ENCODE peak calls at places on chromosome 1, in four cellular contexts. C is HepG2, V is K562, S is GM12878. M is an unnamed sample.

GRCh38 chr1:204751883-204752687 is 66.5 kb upstream of the LRRN2 start:
- DNase-seq in C (peak; percentile 31), V (peak; percentile 72), S (no peak), M (peak; percentile 73)

GRCh38 chr1:109611308-109611950 is 8.0 kb downstream of the GNAT2 start:
- DNase-seq in C (no peak), V (no peak), S (no peak), M (no peak)

GRCh38 chr1:76942549-76942948 is 75.3 kb downstream of the ST6GALNAC5 start:
- DNase-seq in C (no peak), V (no peak), S (no peak), M (no peak)

GRCh38 chr1:204130989-204131892 is 20.6 kb downstream of the ETNK2 start:
- DNase-seq in C (no peak), V (no peak), S (no peak), M (no peak)

GRCh38 chr1:43068911-43069310 is 103.2 kb downstream of the EBNA1BP2 start:
- DNase-seq in C (no peak), V (no peak), S (no peak), M (no peak)

GRCh38 chr1:241391926-241392710 is 35.1 kb upstream of the RGS7 start:
- DNase-seq in C (no peak), V (no peak), S (no peak), M (no peak)

GRCh38 chr1:180816132-180816531 is 96.6 kb upstream of the KIAA1614 start:
- DNase-seq in C (no peak), V (no peak), S (no peak), M (peak; percentile 39)

GRCh38 chr1:153963850-153964331 is 554 bp upstream of the SLC39A1 start:
- DNase-seq in C (peak; percentile 52), V (no peak), S (no peak), M (peak; percentile 83)

GRCh38 chr1:156420209-156421061 is 51.4 kb downstream of the RHBG start:
- DNase-seq in C (no peak), V (peak; percentile 57), S (no peak), M (peak; percentile 64)

GRCh38 chr1:57916034-57916433 is 492.2 kb upstream of the DAB1 start:
- DNase-seq in C (no peak), V (no peak), S (no peak), M (no peak)
- TF ChIP-seq TCF7 in C (no peak), V (no peak), S (no peak), M (no peak)

GRCh38 chr1:8438449-8438848 is 120.5 kb downstream of the SLC45A1 start:
- DNase-seq in C (no peak), V (no peak), S (no peak), M (no peak)

GRCh38 chr1:8441466-8441865 is 123.6 kb downstream of the SLC45A1 start:
- DNase-seq in C (no peak), V (no peak), S (no peak), M (no peak)

GRCh38 chr1:8447616-8448150 is 129.8 kb downstream of the SLC45A1 start:
- DNase-seq in C (no peak), V (no peak), S (no peak), M (no peak)

GRCh38 chr1:8439015-8439702 is 121.2 kb downstream of the SLC45A1 start:
- DNase-seq in C (peak; percentile 32), V (peak; percentile 76), S (no peak), M (peak; percentile 72)

DNA sequence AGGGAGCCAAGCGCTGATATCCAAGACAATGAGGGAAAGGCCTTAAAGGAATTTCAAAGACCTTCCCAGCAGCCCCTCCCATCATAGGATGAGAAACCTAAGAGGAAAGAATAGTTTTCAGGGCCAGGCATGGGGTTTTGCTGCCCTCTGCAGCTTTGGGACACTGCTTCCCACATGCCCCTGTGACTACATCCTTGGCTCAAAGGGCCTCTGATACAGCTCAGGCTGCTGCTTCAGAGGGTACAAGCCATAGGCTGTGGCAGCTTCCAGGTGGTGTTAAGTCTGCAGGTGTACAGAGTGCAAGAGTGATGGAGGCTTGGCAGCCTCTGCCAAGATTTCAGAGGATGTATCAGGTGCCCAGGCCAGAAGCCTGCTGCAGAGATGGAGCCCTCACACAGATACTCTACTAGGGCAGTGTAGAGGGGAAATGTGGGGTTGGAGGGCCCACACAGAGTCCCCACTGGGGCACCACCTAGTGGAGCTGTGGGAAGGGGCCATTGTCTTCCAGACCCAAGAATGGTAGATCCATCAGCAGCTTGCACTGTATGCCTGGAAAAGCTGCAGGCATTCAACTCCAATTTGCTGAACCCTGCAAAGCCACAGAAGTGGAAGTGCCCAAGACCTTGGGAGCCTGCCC is 125.8 kb downstream of the SLC45A1 start:
- DNase-seq in C (no peak), V (no peak), S (no peak), M (peak; percentile 73)
- TF ChIP-seq TCF7 in C (no peak), V (no peak), S (no peak), M (no peak)

DNA sequence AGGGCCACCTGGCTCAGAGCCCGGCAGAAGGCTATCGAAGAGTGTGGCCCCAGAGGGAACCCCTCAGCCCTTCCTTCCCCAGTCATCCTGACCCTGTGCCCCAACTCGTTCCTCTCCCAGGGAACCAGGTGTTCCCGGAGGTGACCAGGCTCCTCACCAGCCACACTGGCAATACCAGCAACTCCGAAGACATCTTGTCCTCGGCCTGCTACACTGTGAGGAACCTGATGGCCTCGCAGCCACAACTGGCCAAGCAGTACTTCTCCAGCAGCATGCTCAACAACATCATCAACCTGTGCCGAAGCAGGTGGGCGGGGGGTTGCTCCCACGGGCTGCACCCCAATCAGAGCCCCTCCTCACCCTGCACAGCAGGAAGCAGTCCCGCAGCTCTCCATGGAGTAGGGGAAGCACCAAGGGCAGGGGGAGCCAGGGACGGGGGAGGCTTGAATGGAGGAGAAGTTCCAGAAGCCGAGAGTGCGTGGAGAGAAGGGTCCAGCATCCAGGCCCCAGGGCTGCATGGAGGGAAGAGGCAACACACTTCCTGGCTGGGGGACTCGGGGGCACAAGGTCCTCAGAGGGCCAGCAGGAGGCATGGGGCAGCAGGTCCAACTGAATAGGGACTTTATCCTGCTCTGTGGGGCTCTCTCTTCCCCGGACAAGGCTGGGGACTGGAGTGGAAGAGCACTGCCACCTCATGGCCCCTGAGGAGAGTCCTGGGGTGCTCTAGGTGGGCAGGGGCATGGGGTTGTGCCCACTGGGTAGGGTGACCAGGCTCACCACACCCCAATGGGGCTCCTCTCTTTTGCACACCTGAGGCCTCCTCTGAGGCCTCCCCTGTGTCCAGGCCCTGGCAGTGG is 41.7 kb downstream of the PKP1 start:
- DNase-seq in C (no peak), V (no peak), S (no peak), M (no peak)
- TF ChIP-seq TCF7 in C (no peak), V (no peak), S (no peak), M (no peak)

DNA sequence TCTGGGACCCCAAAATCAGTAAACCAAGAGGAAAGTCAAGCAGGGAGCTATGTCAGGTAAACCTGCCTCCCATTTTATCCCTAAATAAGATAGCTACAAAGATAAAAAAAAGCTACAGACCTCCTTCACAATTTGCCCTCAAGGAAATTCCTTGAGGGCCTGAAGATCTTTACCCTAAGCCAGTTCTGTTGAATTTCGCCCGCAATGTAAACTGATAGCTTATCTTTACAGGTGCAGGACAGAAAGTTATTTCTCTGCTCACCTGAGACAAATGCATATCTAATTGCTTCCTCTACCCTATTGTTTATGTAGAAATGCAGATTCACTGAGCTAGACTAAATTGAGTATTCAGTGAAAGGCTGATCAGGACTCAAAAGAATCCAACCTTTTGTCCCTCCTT is 153.4 kb upstream of the CHRM3 start:
- DNase-seq in C (no peak), V (no peak), S (no peak), M (no peak)
- TF ChIP-seq TCF7 in C (no peak), V (no peak), S (no peak), M (no peak)

M was measured in WTC11.